ENCODE peak calls at places on chromosomes 6 and 20, in eight cellular contexts. V is neural crest cell, G is AG10803, L is cardiac muscle cell, M is Calu3, K is endothelial cell, C is spleen, N is GM23338. R is an unnamed sample.

GRCh38 chr20:23161968-23162696 is 76.0 kb upstream of the CD93 start:
- DNase-seq in V (no peak), G (no peak), L (peak; percentile 98), M (peak; percentile 15), K (no peak), C (peak; percentile 90), N (no peak), R (no peak)

GRCh38 chr6:90654166-90654565 is 67.3 kb upstream of the MAP3K7 start:
- DNase-seq in V (no peak), G (no peak), L (no peak), M (no peak), K (no peak), C (no peak), N (no peak), R (no peak)

GRCh38 chr6:163415620-163416379 is 1.3 kb downstream of the QKI start:
- DNase-seq in V (no peak), G (peak; percentile 60), L (peak; percentile 67), M (no peak), K (peak; percentile 24), C (peak; percentile 90), N (peak; percentile 66), R (no peak)

GRCh38 chr6:146543211-146543939 is at the start of gene RAB32:
- DNase-seq in V (peak; percentile 68), G (peak; percentile 97), L (peak; percentile 98), M (peak; percentile 92), K (peak; percentile 96), C (peak; percentile 98), N (peak; percentile 92), R (peak; percentile 84)

GRCh38 chr20:47789081-47789998 is 4.1 kb upstream of the SULF2 start:
- DNase-seq in V (peak; percentile 20), G (peak; percentile 46), L (peak; percentile 83), M (no peak), K (no peak), C (no peak), N (no peak), R (no peak)

GRCh38 chr6:77055711-77056110 is 407.6 kb downstream of the HTR1B start:
- DNase-seq in V (no peak), G (no peak), L (no peak), M (no peak), K (no peak), C (no peak), N (no peak), R (no peak)

GRCh38 chr6:46638650-46639049 is 14.0 kb downstream of the CYP39A1 start:
- DNase-seq in V (no peak), G (no peak), L (no peak), M (no peak), K (no peak), C (no peak), N (no peak), R (no peak)

GRCh38 chr6:151551223-151551857 is 57.5 kb downstream of the CCDC170 start:
- DNase-seq in V (no peak), G (no peak), L (no peak), M (no peak), K (no peak), C (no peak), N (no peak), R (no peak)

GRCh38 chr20:57624124-57624523 is 3.9 kb upstream of the ZBP1 start:
- DNase-seq in V (no peak), G (no peak), L (no peak), M (no peak), K (no peak), C (no peak), N (no peak), R (no peak)

GRCh38 chr6:134058622-134059366 is 6.4 kb upstream of the SLC2A12 start:
- DNase-seq in V (no peak), G (peak; percentile 16), L (no peak), M (no peak), K (no peak), C (no peak), N (no peak), R (no peak)

GRCh38 chr6:89970072-89970471 is 75.8 kb downstream of the GJA10 start:
- DNase-seq in V (no peak), G (no peak), L (no peak), M (no peak), K (no peak), C (no peak), N (no peak), R (no peak)

GRCh38 chr6:168546730-168547129 is 105.7 kb downstream of the SMOC2 start:
- DNase-seq in V (no peak), G (no peak), L (no peak), M (no peak), K (no peak), C (no peak), N (no peak), R (no peak)

GRCh38 chr6:118663993-118664985 is 12.9 kb upstream of the CEP85L start:
- DNase-seq in V (no peak), G (peak; percentile 23), L (no peak), M (no peak), K (no peak), C (no peak), N (no peak), R (no peak)

GRCh38 chr20:22216984-22217383 is 367.4 kb downstream of the FOXA2 start:
- DNase-seq in V (no peak), G (no peak), L (no peak), M (no peak), K (no peak), C (no peak), N (no peak), R (no peak)

GRCh38 chr20:32780749-32781402 is 18.7 kb downstream of the DNMT3B start:
- DNase-seq in V (peak; percentile 41), G (no peak), L (no peak), M (no peak), K (peak; percentile 22), C (no peak), N (peak; percentile 54), R (no peak)

GRCh38 chr6:98581725-98582124 is 252.6 kb upstream of the POU3F2 start:
- DNase-seq in V (no peak), G (peak; percentile 36), L (no peak), M (no peak), K (no peak), C (no peak), N (no peak), R (no peak)

GRCh38 chr20:38961530-38962043 is 557 bp upstream of the DHX35 start:
- DNase-seq in V (no peak), G (no peak), L (no peak), M (peak; percentile 25), K (no peak), C (no peak), N (peak; percentile 37), R (no peak)

GRCh38 chr20:17866234-17867001 is 102.2 kb downstream of the SNX5 start:
- DNase-seq in V (no peak), G (no peak), L (no peak), M (no peak), K (no peak), C (peak; percentile 53), N (no peak), R (no peak)

GRCh38 chr20:17863209-17863576 is 105.4 kb downstream of the SNX5 start:
- DNase-seq in V (no peak), G (no peak), L (no peak), M (no peak), K (no peak), C (no peak), N (no peak), R (no peak)

GRCh38 chr20:17864791-17865190 is 103.8 kb downstream of the SNX5 start:
- DNase-seq in V (no peak), G (no peak), L (no peak), M (no peak), K (no peak), C (no peak), N (no peak), R (no peak)

GRCh38 chr20:17862171-17862570 is 106.4 kb downstream of the SNX5 start:
- DNase-seq in V (no peak), G (no peak), L (no peak), M (no peak), K (no peak), C (no peak), N (no peak), R (no peak)

GRCh38 chr20:17863577-17864292 is 104.9 kb downstream of the SNX5 start:
- DNase-seq in V (no peak), G (no peak), L (no peak), M (no peak), K (no peak), C (peak; percentile 68), N (no peak), R (no peak)
- TF ChIP-seq CTCF in V (no peak), G (no peak), L (no peak), M (no peak), K (no peak), C (no peak), N (no peak), R (no peak)

DNA sequence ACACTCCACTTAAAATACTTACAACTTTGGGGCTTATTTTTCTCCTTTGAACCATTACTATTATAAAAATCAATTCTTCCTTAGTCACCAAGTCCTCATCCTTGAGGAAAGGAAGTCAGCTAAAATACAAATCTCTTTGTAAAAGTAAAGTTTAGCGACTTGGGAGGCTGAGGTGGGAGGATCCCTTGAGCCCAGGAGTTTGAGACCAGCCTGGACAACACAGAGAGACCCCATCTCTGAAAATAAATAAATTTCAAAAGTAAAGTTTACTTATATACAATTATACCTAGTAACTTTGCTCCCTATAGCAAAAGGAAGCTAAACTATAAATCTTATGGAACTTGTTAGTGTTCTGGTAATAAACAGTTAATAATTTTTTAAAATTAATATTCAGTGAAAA is 40.4 kb downstream of the MYB start:
- DNase-seq in V (no peak), G (no peak), L (no peak), M (no peak), K (no peak), C (no peak), N (no peak), R (no peak)
- TF ChIP-seq CTCF in V (no peak), G (no peak), L (no peak), M (no peak), K (no peak), C (no peak), N (no peak), R (no peak)

DNA sequence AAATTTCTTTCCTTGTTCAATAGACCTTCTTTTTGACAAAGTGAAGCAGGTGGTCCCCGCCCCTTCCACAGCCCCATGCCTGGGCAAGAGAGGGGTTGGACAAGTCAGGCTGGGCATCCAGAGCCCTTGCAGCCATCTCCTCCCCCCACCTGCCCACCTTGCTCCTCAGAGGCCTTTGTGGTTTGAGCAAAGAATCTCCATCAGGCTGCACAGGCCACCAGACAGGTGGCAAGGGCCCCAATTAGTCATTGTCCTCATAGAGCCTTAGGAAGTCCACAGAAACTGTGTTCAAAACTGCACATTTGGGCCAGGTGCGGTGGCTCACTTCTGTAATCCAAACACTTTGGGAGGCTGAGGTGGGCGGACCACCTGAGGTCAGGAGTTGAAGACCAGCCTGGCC is 1.5 kb upstream of the MAPK13 start:
- DNase-seq in V (no peak), G (no peak), L (no peak), M (no peak), K (no peak), C (no peak), N (no peak), R (no peak)
- TF ChIP-seq CTCF in V (no peak), G (no peak), L (no peak), M (no peak), K (no peak), C (no peak), N (no peak), R (no peak)

DNA sequence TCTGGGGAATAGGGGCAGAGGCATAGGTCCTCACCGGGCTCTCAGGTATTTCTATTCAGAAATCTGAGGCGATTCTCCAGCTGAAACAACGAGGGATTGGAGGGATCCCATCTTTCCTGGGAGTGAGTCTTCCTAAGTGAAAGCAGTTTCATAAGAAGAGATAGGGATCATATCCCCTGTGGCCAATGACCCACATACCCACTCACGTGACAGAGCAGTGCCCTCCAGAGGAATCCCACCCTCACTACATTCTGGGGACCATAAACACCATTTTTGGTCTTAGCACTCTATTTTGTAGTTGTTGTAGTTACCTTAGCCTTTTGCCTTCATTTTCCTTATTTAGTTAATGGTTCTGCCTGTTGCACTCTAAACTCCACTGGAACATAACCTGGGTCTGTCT is 121.1 kb downstream of the GPR63 start:
- DNase-seq in V (no peak), G (no peak), L (no peak), M (no peak), K (no peak), C (no peak), N (peak; percentile 37), R (no peak)
- TF ChIP-seq CTCF in V (no peak), G (no peak), L (no peak), M (no peak), K (no peak), C (no peak), N (peak; percentile 48), R (no peak)

R was measured in AG04450.